ENCODE peak calls at places on chromosomes 6 and 20, in five cellular contexts. P, Z, G, L and R are unnamed samples.

GRCh38 chr6:163324928-163325784 is 89.4 kb upstream of the QKI start:
- DNase-seq in P (no peak), Z (no peak), G (peak; percentile 80), L (no peak), R (peak; percentile 82)

GRCh38 chr20:1463971-1464570 is 2.6 kb downstream of the NSFL1C start:
- DNase-seq in P (no peak), Z (no peak), G (no peak), L (no peak), R (no peak)

GRCh38 chr20:58597021-58597940 is 53.8 kb upstream of the STX16 start:
- DNase-seq in P (peak; percentile 63), Z (no peak), G (peak; percentile 79), L (peak; percentile 52), R (no peak)

GRCh38 chr6:169953686-169954085 is 202.3 kb downstream of the ERMARD start:
- DNase-seq in P (no peak), Z (no peak), G (no peak), L (no peak), R (no peak)

GRCh38 chr6:131136021-131136847 is 967 bp downstream of the AKAP7 start:
- DNase-seq in P (peak; percentile 28), Z (no peak), G (no peak), L (peak; percentile 9), R (no peak)

GRCh38 chr20:4574356-4574690 is 147.4 kb upstream of the PRND start:
- DNase-seq in P (no peak), Z (no peak), G (no peak), L (no peak), R (no peak)

GRCh38 chr6:5517781-5518180 is 256.5 kb downstream of the FARS2 start:
- DNase-seq in P (no peak), Z (no peak), G (no peak), L (no peak), R (no peak)

GRCh38 chr20:5933802-5934436 is 16.4 kb downstream of the TRMT6 start:
- DNase-seq in P (no peak), Z (no peak), G (no peak), L (no peak), R (no peak)

GRCh38 chr6:51983564-51983963 is 103.8 kb downstream of the PKHD1 start:
- DNase-seq in P (no peak), Z (no peak), G (no peak), L (no peak), R (no peak)

GRCh38 chr6:3294921-3295871 is 36.4 kb downstream of the PSMG4 start:
- DNase-seq in P (peak; percentile 17), Z (no peak), G (no peak), L (no peak), R (peak; percentile 61)

GRCh38 chr6:137883400-137883888 is 16.4 kb downstream of the TNFAIP3 start:
- DNase-seq in P (no peak), Z (no peak), G (no peak), L (no peak), R (no peak)

DNA sequence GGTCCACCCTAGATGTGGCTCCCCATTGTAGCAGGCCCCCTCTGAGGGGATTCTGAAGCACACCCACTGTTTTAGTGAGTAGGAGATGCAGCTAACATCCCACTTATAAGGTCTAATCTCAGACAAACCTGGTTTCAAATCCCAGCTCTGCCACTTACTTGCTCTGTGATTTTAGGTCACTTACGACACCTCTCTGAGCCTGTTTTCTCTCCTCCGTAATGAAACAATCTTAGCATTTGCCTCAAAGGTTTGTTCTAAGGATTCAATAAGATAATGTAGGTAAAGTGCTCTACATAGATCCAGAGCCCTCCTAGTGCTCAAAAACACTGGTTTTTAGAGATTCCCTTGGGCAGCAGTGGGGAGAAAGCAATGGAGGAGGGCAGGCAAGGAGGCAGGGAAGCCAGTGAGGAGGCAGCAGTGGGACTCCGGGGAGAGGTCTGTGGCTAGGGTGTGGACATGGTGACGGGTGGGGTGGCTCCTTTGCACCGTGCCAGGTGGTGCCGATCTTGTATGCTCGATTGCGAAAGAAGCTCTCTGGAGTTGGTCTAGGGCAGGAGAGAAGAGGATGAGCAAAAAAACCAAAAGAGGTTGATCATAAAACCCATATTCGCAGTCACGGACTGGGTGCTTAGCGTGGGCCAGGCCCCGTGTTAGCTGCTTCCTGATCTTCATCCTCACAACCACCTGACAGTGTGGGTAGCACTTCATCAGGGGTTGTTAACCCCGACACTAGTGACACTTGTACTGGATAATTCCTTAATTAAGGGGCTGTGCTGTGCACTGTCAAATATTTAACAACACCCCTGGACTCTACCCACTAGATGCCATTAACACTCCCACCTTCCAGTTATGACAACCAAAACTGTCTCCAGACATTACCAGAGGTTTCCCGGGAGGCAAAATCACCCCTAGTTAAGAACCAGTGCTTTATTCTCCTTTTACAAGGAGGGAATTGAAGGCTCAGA is 16.8 kb upstream of the PTGIS start:
- DNase-seq in P (peak; percentile 64), Z (no peak), G (no peak), L (no peak), R (peak; percentile 22)
- H3K4me3 ChIP-seq in P (no peak overlapping the region), Z (no peak overlapping the region), G (no peak overlapping the region), L (no peak overlapping the region), R (no peak overlapping the region)

GRCh38 chr6:136011475-136011874 is 160.0 kb downstream of the PDE7B start:
- DNase-seq in P (no peak), Z (no peak), G (no peak), L (no peak), R (no peak)
- H3K4me3 ChIP-seq in P (no peak overlapping the region), Z (no peak overlapping the region), G (no peak overlapping the region), L (no peak overlapping the region), R (no peak overlapping the region)

DNA sequence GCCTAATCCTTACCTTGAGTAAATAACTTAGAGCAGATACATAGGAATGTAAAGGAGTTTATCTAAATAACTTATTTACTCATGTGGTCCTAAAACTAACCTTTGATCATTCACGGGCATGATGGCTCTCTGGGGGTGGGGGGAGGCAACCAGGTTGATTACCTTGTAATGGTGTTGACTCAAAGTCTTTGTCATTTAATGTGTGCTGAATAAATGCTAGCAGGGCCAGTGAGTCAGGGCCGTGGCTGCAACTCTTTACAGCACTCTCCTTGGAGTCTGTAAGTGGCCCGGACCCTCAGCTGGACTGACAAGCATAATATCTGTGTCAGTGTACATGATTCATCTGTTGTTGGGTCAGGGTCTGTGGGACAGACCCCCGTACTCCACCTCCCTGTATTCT is 203.0 kb downstream of the EPM2A start:
- DNase-seq in P (no peak), Z (no peak), G (no peak), L (no peak), R (no peak)
- H3K4me3 ChIP-seq in P (no peak overlapping the region), Z (no peak overlapping the region), G (no peak overlapping the region), L (no peak overlapping the region), R (no peak overlapping the region)

DNA sequence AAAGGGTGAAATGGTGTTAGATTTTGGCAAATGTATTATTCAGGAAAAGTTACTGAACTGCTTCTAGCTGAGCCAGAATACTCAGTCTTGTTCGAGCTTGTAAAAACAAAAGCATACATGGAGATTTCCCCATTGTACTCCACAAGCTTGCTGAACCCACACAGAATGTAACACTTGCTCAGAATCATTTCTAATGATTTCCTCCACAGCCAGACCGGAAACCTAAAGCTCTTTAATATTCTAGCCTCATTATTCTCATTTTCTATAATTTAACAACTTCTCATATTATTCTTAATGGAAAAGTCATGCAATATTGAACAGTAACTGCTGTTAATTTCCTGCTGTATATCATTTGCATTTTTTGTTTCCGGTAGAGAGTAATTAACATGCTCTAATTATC is 1387.4 kb upstream of the EYS start:
- DNase-seq in P (no peak), Z (no peak), G (no peak), L (no peak), R (no peak)
- H3K4me3 ChIP-seq in P (no peak overlapping the region), Z (no peak overlapping the region), G (no peak overlapping the region), L (no peak overlapping the region), R (no peak overlapping the region)

DNA sequence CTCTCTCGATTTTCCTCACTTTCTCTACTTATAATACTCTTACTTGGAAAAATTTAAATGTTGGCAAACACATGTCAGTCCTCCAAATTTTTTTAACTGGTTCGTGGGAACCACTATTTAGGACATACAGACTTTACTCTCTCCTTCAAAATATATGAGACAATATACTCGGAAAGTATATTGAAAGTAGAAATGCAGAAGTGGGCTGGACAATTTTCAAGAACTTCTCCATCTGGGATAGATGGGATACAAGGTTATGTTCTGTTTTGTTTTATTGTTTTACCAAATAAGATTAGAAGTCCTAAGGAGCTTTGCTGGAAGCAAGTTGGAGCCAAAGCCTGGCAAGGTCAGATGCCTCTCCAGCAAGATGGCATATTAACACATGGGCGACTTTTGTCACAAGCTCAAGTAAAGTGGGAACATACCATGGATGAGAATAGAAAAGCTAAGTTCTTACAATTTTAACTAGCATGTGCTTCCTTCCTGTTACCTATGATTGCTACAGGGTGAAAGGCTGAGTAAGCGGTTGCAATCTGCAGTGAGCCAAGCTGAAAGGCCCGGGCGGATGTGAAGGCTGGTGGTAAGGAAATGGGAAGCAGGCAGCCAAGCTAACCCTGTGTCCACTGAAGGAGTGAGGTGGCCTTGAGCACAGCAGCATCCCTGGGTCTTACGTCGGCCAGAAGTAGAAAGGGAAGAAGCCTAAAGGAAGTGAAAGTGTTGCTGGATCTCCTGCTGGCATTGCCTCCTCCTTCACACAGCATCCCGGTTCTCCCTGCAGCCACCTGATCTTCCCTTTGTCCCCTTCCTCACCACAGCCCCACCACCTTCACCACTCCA is 7.1 kb downstream of the MAP3K5 start:
- DNase-seq in P (no peak), Z (no peak), G (peak; percentile 78), L (no peak), R (peak; percentile 79)
- H3K4me3 ChIP-seq in P (peak overlapping the region; percentile 19), Z (no peak overlapping the region), G (no peak overlapping the region), L (no peak overlapping the region), R (no peak overlapping the region)

DNA sequence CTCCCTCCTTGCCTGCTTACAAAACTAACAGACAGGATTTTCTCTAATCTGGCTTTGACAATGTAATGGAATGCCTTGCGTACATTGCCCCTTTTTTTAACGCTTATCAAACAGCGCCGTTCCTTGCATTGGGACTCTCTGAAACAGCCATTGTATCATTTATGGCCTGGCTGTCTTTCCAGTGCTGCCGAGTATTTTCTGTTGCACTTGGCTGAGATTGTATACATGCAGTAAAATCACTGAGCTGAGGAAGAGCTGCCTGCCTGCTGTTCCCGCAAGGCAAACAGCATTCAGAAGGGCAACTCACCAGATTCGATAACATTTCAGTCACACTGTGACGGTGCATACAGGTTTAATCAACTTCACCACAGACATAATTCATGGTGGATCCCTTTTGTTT is 106.0 kb downstream of the SH3BGRL2 start:
- DNase-seq in P (no peak), Z (no peak), G (no peak), L (no peak), R (no peak)
- H3K4me3 ChIP-seq in P (no peak overlapping the region), Z (no peak overlapping the region), G (no peak overlapping the region), L (no peak overlapping the region), R (peak overlapping the region; percentile 18)

DNA sequence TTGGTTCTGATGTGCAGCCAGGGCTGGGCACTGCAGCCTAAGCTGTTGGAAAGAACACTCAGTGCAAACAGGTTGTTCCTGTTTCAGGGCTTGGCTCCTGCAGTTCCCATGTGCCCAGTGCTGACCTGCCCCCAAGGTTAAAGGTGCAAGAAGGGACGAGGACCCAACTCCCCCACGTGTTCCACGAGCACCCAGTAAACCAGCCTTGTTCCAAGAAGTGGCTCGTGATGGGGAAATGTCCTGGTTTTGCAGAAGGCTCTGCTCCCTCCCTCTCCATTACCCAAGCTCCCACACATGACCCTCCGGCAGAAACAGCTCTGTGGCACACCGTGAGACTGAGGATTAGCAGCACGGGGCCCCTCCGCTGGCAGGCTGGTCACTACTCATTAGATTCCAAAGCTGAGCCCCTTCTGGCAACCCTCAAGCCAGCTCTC is 9.4 kb downstream of the ACSS1 start:
- DNase-seq in P (peak; percentile 9), Z (no peak), G (peak; percentile 63), L (no peak), R (peak; percentile 59)
- H3K4me3 ChIP-seq in P (no peak overlapping the region), Z (no peak overlapping the region), G (no peak overlapping the region), L (no peak overlapping the region), R (no peak overlapping the region)